ENCODE peak calls at places on chromosome 18, in ten cellular contexts. O, I, T, M, B, X, W, U, P and K are unnamed samples.

GRCh38 chr18:34928754-34929335 is 112.4 kb upstream of the MAPRE2 start:
- DNase-seq in I (no peak), U (no peak), X (no peak), O (no peak), T (no peak), B (no peak), P (no peak), W (no peak), M (no peak), K (no peak)

GRCh38 chr18:13218376-13219011 is at the start of gene LDLRAD4:
- DNase-seq in P (peak), U (no peak), M (peak), O (no peak), X (no peak), W (peak), T (peak), I (peak), B (no peak), K (peak)

GRCh38 chr18:35463050-35463449 is 34.7 kb downstream of the INO80C start:
- DNase-seq in W (no peak), O (no peak), B (no peak), X (no peak), I (no peak), P (no peak), U (no peak), T (peak), M (no peak), K (no peak)

GRCh38 chr18:29078272-29078671 is 901.3 kb upstream of the CDH2 start:
- DNase-seq in O (no peak), W (no peak), M (no peak), P (no peak), X (no peak), U (no peak), I (no peak), B (no peak), T (no peak), K (no peak)

GRCh38 chr18:3441290-3441689 is 8.7 kb upstream of the TGIF1 start:
- DNase-seq in B (peak), O (peak), I (no peak), T (peak), X (no peak), W (peak), P (peak), M (peak), U (no peak), K (peak)

GRCh38 chr18:69432847-69433246 is 32.2 kb downstream of the DOK6 start:
- DNase-seq in B (no peak), U (no peak), O (no peak), X (no peak), I (no peak), T (no peak), M (no peak), W (no peak), P (no peak), K (no peak)

GRCh38 chr18:54883816-54884604 is 55.7 kb downstream of the RAB27B start:
- DNase-seq in M (no peak), X (no peak), W (no peak), U (no peak), I (no peak), P (no peak), O (no peak), T (no peak), B (no peak), K (no peak)

GRCh38 chr18:62777814-62778213 is 62.5 kb downstream of the PHLPP1 start:
- DNase-seq in X (no peak), T (no peak), I (no peak), B (no peak), W (no peak), O (no peak), U (no peak), M (no peak), P (no peak), K (no peak)

GRCh38 chr18:45845410-45845809 is 19.9 kb downstream of the SIGLEC15 start:
- DNase-seq in I (no peak), X (no peak), B (no peak), U (no peak), T (no peak), P (no peak), M (no peak), W (no peak), O (no peak), K (no peak)

GRCh38 chr18:36655074-36655473 is 173.7 kb downstream of the TPGS2 start:
- DNase-seq in T (no peak), P (no peak), U (no peak), X (no peak), M (no peak), O (no peak), I (no peak), B (no peak), W (no peak), K (no peak)

GRCh38 chr18:50079571-50080295 is 115.2 kb downstream of the MYO5B start:
- DNase-seq in O (no peak), U (no peak), P (peak), T (peak), X (peak), W (no peak), M (no peak), B (no peak), I (no peak), K (no peak)

GRCh38 chr18:13611616-13612110 is 114.7 kb downstream of the FAM210A start:
- DNase-seq in U (no peak), O (no peak), I (peak), M (no peak), B (no peak), P (no peak), T (no peak), W (peak), X (no peak), K (peak)

GRCh38 chr18:31270578-31270977 is 47.4 kb upstream of the DSG1 start:
- DNase-seq in M (no peak), U (no peak), B (no peak), W (no peak), X (no peak), I (no peak), P (no peak), T (no peak), O (no peak), K (no peak)

GRCh38 chr18:42412281-42412680 is 457.2 kb downstream of the PIK3C3 start:
- DNase-seq in T (no peak), B (no peak), P (no peak), X (no peak), W (peak), O (no peak), U (no peak), I (no peak), M (no peak), K (no peak)

GRCh38 chr18:36273347-36273746 is 24.2 kb upstream of the FHOD3 start:
- DNase-seq in U (no peak), O (no peak), X (no peak), P (no peak), W (no peak), M (no peak), T (no peak), I (no peak), B (no peak), K (no peak)

GRCh38 chr18:32469691-32470131 is 971 bp downstream of the GAREM1 start:
- DNase-seq in B (no peak), W (peak), P (no peak), T (peak), O (no peak), I (no peak), X (no peak), U (no peak), M (peak), K (peak)

GRCh38 chr18:50466634-50467033 is 91.8 kb downstream of the SKA1 start:
- DNase-seq in O (no peak), M (no peak), T (no peak), W (peak), P (no peak), I (no peak), B (no peak), X (no peak), U (no peak), K (no peak)

GRCh38 chr18:79853993-79854364 is 56.2 kb downstream of the KCNG2 start:
- DNase-seq in U (no peak), M (peak), B (no peak), T (no peak), X (no peak), P (no peak), I (no peak), W (no peak), O (no peak), K (no peak)

GRCh38 chr18:48868468-48869466 is 82.0 kb downstream of the SMAD7 start:
- DNase-seq in W (no peak), M (no peak), P (peak), T (no peak), U (no peak), X (peak), O (peak), I (no peak), B (peak), K (peak)

GRCh38 chr18:73288813-73289212 is 421.0 kb upstream of the NETO1 start:
- DNase-seq in M (no peak), X (no peak), B (no peak), W (no peak), U (no peak), I (no peak), T (no peak), O (no peak), P (no peak), K (no peak)

GRCh38 chr18:21663615-21664014 is 41.0 kb downstream of the ABHD3 start:
- DNase-seq in U (no peak), P (no peak), X (no peak), M (no peak), I (no peak), W (no peak), O (no peak), T (peak), B (no peak), K (no peak)

GRCh38 chr18:13530879-13531387 is 195.4 kb downstream of the FAM210A start:
- DNase-seq in U (peak), T (peak), W (peak), B (no peak), P (peak), O (peak), I (peak), M (peak), X (peak), K (peak)

GRCh38 chr18:2906522-2907458 is 60.0 kb downstream of the EMILIN2 start:
- DNase-seq in W (peak), X (peak), O (peak), B (peak), P (peak), T (no peak), U (no peak), I (peak), M (peak), K (peak)

GRCh38 chr18:21064347-21064746 is 47.3 kb downstream of the ROCK1 start:
- DNase-seq in B (no peak), U (no peak), M (no peak), P (no peak), W (peak), X (no peak), O (no peak), I (no peak), T (no peak), K (no peak)

GRCh38 chr18:34976899-34977786 is 64.1 kb upstream of the MAPRE2 start:
- DNase-seq in W (peak), M (peak), P (peak), B (peak), I (peak), O (peak), U (no peak), X (peak), T (peak), K (peak)

GRCh38 chr18:35693829-35694228 is 112.3 kb downstream of the GALNT1 start:
- DNase-seq in O (no peak), W (no peak), M (no peak), X (no peak), P (no peak), I (no peak), B (no peak), T (no peak), U (no peak), K (no peak)

GRCh38 chr18:2223859-2224258 is 347.4 kb downstream of the METTL4 start:
- DNase-seq in W (peak), B (peak), P (no peak), U (peak), I (no peak), O (peak), M (peak), T (peak), X (no peak), K (peak)

GRCh38 chr18:11167778-11168177 is 18.4 kb upstream of the PIEZO2 start:
- DNase-seq in M (no peak), I (no peak), P (no peak), O (no peak), B (no peak), W (no peak), U (no peak), T (no peak), X (no peak), K (no peak)

GRCh38 chr18:45068563-45069191 is 388.0 kb downstream of the SETBP1 start:
- DNase-seq in O (no peak), I (no peak), P (no peak), M (no peak), B (no peak), X (no peak), U (no peak), W (no peak), T (no peak), K (no peak)

GRCh38 chr18:26477828-26478466 is 70.4 kb downstream of the KCTD1 start:
- DNase-seq in P (no peak), T (no peak), U (no peak), X (no peak), W (no peak), I (no peak), M (no peak), O (no peak), B (no peak), K (no peak)

GRCh38 chr18:45916302-45916701 is 50.8 kb downstream of the EPG5 start:
- DNase-seq in I (no peak), P (no peak), T (no peak), B (peak), O (peak), U (no peak), M (no peak), W (peak), X (no peak), K (no peak)

GRCh38 chr18:458016-458415 is 42.5 kb downstream of the COLEC12 start:
- DNase-seq in O (no peak), M (no peak), B (no peak), T (no peak), I (no peak), X (no peak), P (no peak), U (no peak), W (no peak), K (no peak)

GRCh38 chr18:48530399-48531081 is 8.3 kb upstream of the CTIF start:
- DNase-seq in P (no peak), I (no peak), B (no peak), U (no peak), O (no peak), M (no peak), T (no peak), X (no peak), W (no peak), K (no peak)

GRCh38 chr18:24209558-24209957 is 70.7 kb downstream of the CABYR start:
- DNase-seq in I (no peak), O (no peak), U (peak), P (no peak), W (no peak), B (no peak), X (no peak), M (no peak), T (no peak), K (peak)

GRCh38 chr18:78814321-78814720 is 165.3 kb upstream of the SALL3 start:
- DNase-seq in P (no peak), W (peak), T (no peak), I (no peak), O (no peak), X (no peak), U (no peak), M (no peak), B (peak), K (no peak)

DNA sequence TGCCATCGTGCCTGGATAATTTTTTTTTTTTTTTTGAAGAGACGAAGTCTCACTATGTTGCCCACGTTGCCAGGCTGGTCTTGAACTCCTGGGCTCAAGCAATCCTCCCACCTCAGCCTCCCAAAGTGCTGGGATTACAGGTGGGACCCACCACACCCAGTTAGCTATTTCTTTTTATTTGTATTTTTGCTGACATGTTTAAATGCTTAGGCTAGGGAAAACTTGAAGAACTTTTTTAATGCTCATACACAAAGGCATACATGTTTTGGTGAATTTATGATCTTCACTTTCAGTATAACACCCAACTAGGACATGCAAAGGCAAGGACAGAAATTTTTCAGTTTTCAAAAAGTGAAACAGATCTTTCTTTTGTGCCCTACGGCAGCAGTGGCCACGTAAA is 9.9 kb downstream of the L3MBTL4 start:
- DNase-seq in P (no peak), X (no peak), U (no peak), I (no peak), W (no peak), M (no peak), T (no peak), B (no peak), O (no peak), K (no peak)
- H3K27ac ChIP-seq in P (no peak), X (no peak), U (no peak), I (no peak), W (no peak), M (no peak), T (no peak), B (peak), O (no peak), K (no peak)

GRCh38 chr18:10020176-10020575 is 106.4 kb downstream of the VAPA start:
- DNase-seq in T (no peak), U (no peak), B (no peak), W (no peak), P (no peak), O (no peak), M (no peak), X (no peak), I (peak), K (no peak)
- H3K4me3 ChIP-seq in T (no peak), U (no peak), B (no peak), W (no peak), P (no peak), O (no peak), M (no peak), X (no peak), I (no peak), K (no peak)

DNA sequence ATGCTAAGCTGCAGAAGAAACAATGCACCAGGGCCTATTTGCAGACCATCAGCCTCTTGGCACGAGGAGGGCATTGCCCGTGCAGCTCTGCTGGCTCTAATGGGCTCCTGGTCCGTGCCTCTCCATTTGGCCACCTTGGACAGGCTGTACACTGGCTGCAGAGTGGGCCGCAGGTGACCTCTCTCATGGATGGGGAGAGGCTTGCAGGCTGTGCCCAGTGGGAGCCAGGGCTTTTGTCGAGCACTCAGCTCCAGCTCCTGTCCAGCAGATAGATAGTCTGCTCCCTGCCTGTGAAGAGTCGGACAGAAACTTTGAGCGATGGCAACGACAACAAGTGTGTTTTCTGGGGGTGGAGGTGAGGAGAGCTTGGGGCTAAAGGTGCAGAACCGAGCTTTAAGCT is 100.9 kb downstream of the MBP start:
- DNase-seq in P (no peak), I (no peak), W (no peak), B (no peak), X (no peak), U (no peak), T (no peak), O (no peak), M (no peak), K (no peak)
- H3K27ac ChIP-seq in P (no peak), I (no peak), W (no peak), B (no peak), X (no peak), U (no peak), T (no peak), O (no peak), M (no peak), K (no peak)

GRCh38 chr18:63848159-63848558 is 39.3 kb upstream of the SERPINB2 start:
- DNase-seq in I (no peak), W (peak), P (no peak), B (peak), T (no peak), U (peak), X (no peak), O (peak), M (no peak), K (peak)
- H3K4me3 ChIP-seq in I (no peak), W (no peak), P (no peak), B (no peak), T (no peak), U (no peak), X (no peak), O (no peak), M (no peak), K (no peak)

GRCh38 chr18:23133860-23134779 is 1.2 kb upstream of the CABLES1 start:
- DNase-seq in B (peak), P (peak), U (peak), W (peak), M (peak), X (peak), I (no peak), O (peak), T (no peak), K (peak)

GRCh38 chr18:23127145-23127544 is 8.1 kb upstream of the CABLES1 start:
- DNase-seq in B (no peak), U (no peak), T (no peak), I (no peak), M (no peak), O (no peak), P (no peak), X (no peak), W (no peak), K (no peak)

GRCh38 chr18:23131693-23132319 is 3.5 kb upstream of the CABLES1 start:
- DNase-seq in T (peak), B (peak), X (no peak), P (peak), W (peak), M (peak), O (peak), I (peak), U (peak), K (peak)

GRCh38 chr18:23126352-23127056 is 8.8 kb upstream of the CABLES1 start:
- DNase-seq in W (no peak), U (no peak), O (no peak), B (no peak), X (no peak), M (peak), T (no peak), P (peak), I (no peak), K (peak)

GRCh38 chr18:23129355-23130002 is 5.8 kb upstream of the CABLES1 start:
- DNase-seq in M (no peak), I (no peak), T (no peak), X (no peak), O (no peak), P (no peak), U (no peak), W (no peak), B (no peak), K (no peak)
- H3K27ac ChIP-seq in M (no peak), I (no peak), T (no peak), X (no peak), O (no peak), P (no peak), U (no peak), W (no peak), B (no peak), K (no peak)